ENCODE peak calls at places on chromosomes 3 and 15, in four cellular contexts. Y is stomach, G is Peyer's patch, E is heart left ventricle. D is an unnamed sample.
A peak's percentile ranks its signal among the peaks of the same experiment; 100 is the strongest.

GRCh38 chr3:66393486-66394260 is 107.1 kb downstream of the LRIG1 start:
- DNase-seq in Y (no peak), E (no peak), G (no peak), D (no peak)

GRCh38 chr3:55202320-55202719 is 274.5 kb upstream of the LRTM1 start:
- DNase-seq in Y (no peak), G (no peak), E (no peak), D (peak; percentile 31)

GRCh38 chr3:2652416-2652815 is 457.8 kb downstream of the IL5RA start:
- DNase-seq in E (no peak), Y (no peak), G (no peak), D (no peak)

GRCh38 chr3:58693929-58694850 is 27.6 kb upstream of the FAM3D start:
- DNase-seq in E (no peak), G (no peak), Y (no peak), D (no peak)

GRCh38 chr3:108940568-108941285 is 13.0 kb downstream of the GUCA1C start:
- DNase-seq in Y (no peak), G (no peak), E (no peak), D (no peak)

GRCh38 chr3:101849714-101850326 is 506 bp downstream of the NFKBIZ start:
- DNase-seq in G (peak; percentile 77), E (peak; percentile 60), Y (peak; percentile 43), D (no peak)

GRCh38 chr3:74353039-74353438 is 261.4 kb downstream of the CNTN3 start:
- DNase-seq in Y (no peak), G (no peak), E (no peak), D (no peak)

GRCh38 chr3:72520690-72521308 is 327.4 kb downstream of the SHQ1 start:
- DNase-seq in G (no peak), E (no peak), Y (no peak), D (no peak)

GRCh38 chr3:174355505-174355904 is 503.6 kb upstream of the NAALADL2 start:
- DNase-seq in E (no peak), Y (no peak), G (no peak), D (no peak)

GRCh38 chr15:63870043-63870394 is 36.3 kb upstream of the HERC1 start:
- DNase-seq in E (no peak), Y (no peak), G (no peak), D (no peak)

GRCh38 chr3:145849115-145849514 is 311.9 kb downstream of the PLOD2 start:
- DNase-seq in E (no peak), G (no peak), Y (no peak), D (no peak)

GRCh38 chr3:88960019-88960418 is 147.4 kb upstream of the EPHA3 start:
- DNase-seq in E (no peak), G (no peak), Y (no peak), D (no peak)

GRCh38 chr3:18372786-18373405 is 52.2 kb downstream of the SATB1 start:
- DNase-seq in Y (no peak), E (no peak), G (no peak), D (no peak)

GRCh38 chr3:34676431-34676830 is 878.0 kb downstream of the PDCD6IP start:
- DNase-seq in E (no peak), Y (no peak), G (no peak), D (peak; percentile 1)

GRCh38 chr15:75235760-75236729 is 22.1 kb upstream of the GOLGA6C start:
- DNase-seq in Y (no peak), G (no peak), E (peak; percentile 51), D (no peak)

GRCh38 chr3:69014022-69014580 is 617 bp upstream of the EOGT start:
- DNase-seq in E (no peak), Y (no peak), G (no peak), D (no peak)

GRCh38 chr15:49813615-49814014 is 192.8 kb downstream of the DTWD1 start:
- DNase-seq in E (peak; percentile 51), G (no peak), Y (no peak), D (no peak)

GRCh38 chr3:69410301-69410700 is 24.4 kb upstream of the FRMD4B start:
- DNase-seq in Y (peak; percentile 75), G (peak; percentile 54), E (peak; percentile 71), D (no peak)

GRCh38 chr15:98683821-98684220 is 35.5 kb downstream of the IGF1R start:
- DNase-seq in Y (no peak), E (no peak), G (no peak), D (no peak)

GRCh38 chr3:79032686-79033318 is 735.0 kb downstream of the ROBO1 start:
- DNase-seq in Y (no peak), E (no peak), G (no peak), D (no peak)

GRCh38 chr3:14458434-14459280 is 56.3 kb downstream of the SLC6A6 start:
- DNase-seq in Y (no peak), E (no peak), G (no peak), D (no peak)

GRCh38 chr3:108093616-108094015 is 2.8 kb upstream of the CD47 start:
- DNase-seq in Y (no peak), G (no peak), E (no peak), D (no peak)

GRCh38 chr15:78444255-78444654 is 6.2 kb downstream of the IREB2 start:
- DNase-seq in Y (no peak), G (no peak), E (no peak), D (no peak)

GRCh38 chr3:188239035-188239434 is 85.1 kb downstream of the LPP start:
- DNase-seq in G (no peak), E (no peak), Y (no peak), D (no peak)

DNA sequence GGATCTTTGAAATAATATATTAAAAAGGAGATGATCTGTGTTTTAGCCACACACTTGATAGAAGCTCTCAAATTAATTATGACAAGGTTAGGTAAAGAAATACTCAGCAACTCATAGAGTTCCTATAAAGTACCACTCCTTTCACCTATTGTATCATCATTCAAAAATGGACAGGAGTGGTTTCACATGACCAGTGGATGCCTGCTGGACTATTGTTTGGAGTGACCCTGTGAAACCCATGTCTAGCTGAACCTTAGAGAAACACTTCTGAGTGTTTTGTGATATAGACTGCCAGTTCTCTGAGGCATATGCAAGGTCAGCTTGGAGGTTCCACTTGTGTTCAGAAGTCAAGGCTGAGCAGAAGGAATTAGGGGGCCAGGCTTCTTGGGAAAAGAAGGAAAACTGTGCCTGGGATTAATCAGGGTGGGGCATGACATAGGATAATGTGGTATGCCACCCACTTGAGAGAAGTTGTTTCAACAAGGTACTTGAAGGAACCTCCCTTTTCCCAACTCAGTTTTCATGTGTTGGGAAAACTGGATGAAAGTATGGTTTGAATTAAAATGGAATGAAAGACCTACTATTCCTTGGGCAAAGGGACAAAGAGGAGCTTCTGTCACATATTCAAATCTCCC is 15.4 kb downstream of the PARP14 start:
- DNase-seq in E (no peak), G (no peak), Y (no peak), D (no peak)
- TF ChIP-seq POLR2A in E (no peak), G (no peak), Y (no peak), D (no peak)

GRCh38 chr3:112786881-112787625 is 59.6 kb downstream of the CD200R1L start:
- DNase-seq in G (no peak), Y (no peak), E (no peak), D (no peak)
- TF ChIP-seq POLR2A in G (no peak), Y (no peak), E (no peak), D (no peak)

DNA sequence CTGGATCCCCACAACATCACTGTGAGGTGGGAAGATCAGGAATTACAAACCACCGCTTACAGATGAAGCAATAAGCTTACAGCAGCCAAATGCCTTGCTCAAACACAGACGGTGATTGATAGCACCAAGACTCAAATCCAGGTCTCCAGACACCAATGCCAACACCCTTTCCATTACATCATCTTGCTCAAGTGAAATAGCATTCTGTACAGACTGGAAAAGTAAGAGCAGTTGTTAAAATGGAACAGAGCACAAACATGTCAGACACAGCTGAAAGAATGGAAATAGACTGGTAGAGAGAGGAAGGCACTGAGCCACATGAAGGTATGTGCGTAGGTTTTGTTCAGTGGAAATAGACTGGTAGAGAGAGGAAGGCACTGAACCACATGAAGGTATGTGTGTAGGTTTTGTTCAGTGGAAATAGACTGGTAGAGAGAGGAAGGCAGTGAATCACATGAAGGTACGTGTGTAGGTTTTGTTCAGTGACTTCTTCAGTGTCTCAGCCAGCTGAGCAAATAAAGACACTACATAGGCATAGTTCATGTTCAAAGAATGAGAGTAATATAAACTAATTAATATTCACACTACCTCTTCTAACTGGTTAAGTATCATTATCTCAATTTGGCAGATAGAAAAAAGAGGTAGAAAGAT is 15.6 kb downstream of the CLDN1 start:
- DNase-seq in Y (no peak), G (no peak), E (no peak), D (no peak)
- TF ChIP-seq POLR2A in Y (no peak), G (no peak), E (no peak), D (no peak)

DNA sequence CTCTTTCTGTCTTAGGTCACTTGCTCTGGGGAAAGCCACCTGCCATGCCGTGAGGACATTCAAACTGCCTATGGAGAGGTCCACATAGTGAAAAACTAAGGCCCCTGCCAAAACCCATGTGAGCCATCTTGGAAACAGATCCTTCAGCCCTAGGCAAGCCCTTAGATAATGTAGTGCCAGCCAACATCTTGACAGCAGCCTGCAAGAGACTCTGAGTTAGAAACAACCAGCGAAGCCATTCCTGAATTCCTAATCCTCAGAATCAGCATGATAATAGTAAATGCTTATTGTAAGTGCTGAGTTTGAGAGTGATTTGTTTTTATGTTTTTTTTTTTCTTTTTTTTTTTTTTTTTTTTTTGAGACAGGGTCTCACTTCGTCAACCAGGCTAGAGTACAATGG is 40.6 kb downstream of the LEO1 start:
- DNase-seq in G (no peak), E (no peak), Y (no peak), D (no peak)
- TF ChIP-seq POLR2A in G (no peak), E (no peak), Y (no peak), D (no peak)